ENCODE peak calls at places on chromosomes 11 and 22, in five cellular contexts. Q is HepG2, A is H1, I is K562, H is GM12878. K is an unnamed sample.

GRCh38 chr22:36510966-36511881 is 4.4 kb upstream of the FOXRED2 start:
- DNase-seq in Q (peak; percentile 54), A (no peak), I (peak; percentile 26), H (no peak), K (peak; percentile 62)

GRCh38 chr22:45009881-45010531 is at the start of gene PHF21B:
- DNase-seq in Q (no peak), A (no peak), I (peak; percentile 75), H (no peak), K (peak; percentile 97)

GRCh38 chr11:131724436-131724995 is 354.1 kb downstream of the NTM start:
- DNase-seq in Q (no peak), A (no peak), I (no peak), H (no peak), K (no peak)

GRCh38 chr11:121482231-121483129 is 29.7 kb upstream of the SORL1-AS1 start:
- DNase-seq in Q (no peak), A (no peak), I (no peak), H (peak; percentile 93), K (no peak)

GRCh38 chr11:14413307-14414072 is 54.5 kb upstream of the RRAS2 start:
- DNase-seq in Q (no peak), A (peak; percentile 43), I (peak; percentile 60), H (no peak), K (no peak)

GRCh38 chr11:64250875-64251721 is at the start of gene PLCB3:
- DNase-seq in Q (no peak), A (no peak), I (peak; percentile 84), H (no peak), K (peak; percentile 96)

GRCh38 chr11:36500315-36500721 is 9.8 kb downstream of the TRAF6 start:
- DNase-seq in Q (no peak), A (no peak), I (no peak), H (no peak), K (no peak)

GRCh38 chr11:19459240-19459639 is 218.5 kb upstream of the E2F8 start:
- DNase-seq in Q (no peak), A (no peak), I (no peak), H (no peak), K (no peak)

GRCh38 chr11:125977333-125977732 is 31.5 kb downstream of the VSIG10L2 start:
- DNase-seq in Q (no peak), A (no peak), I (no peak), H (no peak), K (no peak)

GRCh38 chr11:42066113-42066512 is 606.7 kb upstream of the LRRC4C start:
- DNase-seq in Q (no peak), A (no peak), I (no peak), H (no peak), K (no peak)

GRCh38 chr11:121512468-121513465 is 60.0 kb upstream of the SORL1-AS1 start:
- DNase-seq in Q (no peak), A (no peak), I (no peak), H (no peak), K (no peak)

GRCh38 chr11:36123353-36124220 is 165.6 kb downstream of the COMMD9 start:
- DNase-seq in Q (no peak), A (no peak), I (no peak), H (no peak), K (no peak)

GRCh38 chr11:122803306-122803705 is 35.0 kb upstream of the CRTAM start:
- DNase-seq in Q (no peak), A (no peak), I (no peak), H (no peak), K (no peak)

GRCh38 chr11:16893456-16894076 is 120.6 kb downstream of the PLEKHA7 start:
- DNase-seq in Q (no peak), A (no peak), I (no peak), H (no peak), K (no peak)

GRCh38 chr11:2912498-2912897 is 16.7 kb downstream of the PHLDA2 start:
- DNase-seq in Q (peak; percentile 69), A (no peak), I (peak; percentile 90), H (no peak), K (peak; percentile 67)

GRCh38 chr11:133946541-133947297 is 10.0 kb downstream of the IGSF9B start:
- DNase-seq in Q (no peak), A (no peak), I (no peak), H (no peak), K (peak; percentile 91)

GRCh38 chr11:98047647-98048046 is 973.1 kb upstream of the CNTN5 start:
- DNase-seq in Q (no peak), A (no peak), I (no peak), H (no peak), K (no peak)

GRCh38 chr11:118353084-118353710 is 6.2 kb upstream of the UBE4A start:
- DNase-seq in Q (no peak), A (no peak), I (no peak), H (no peak), K (peak; percentile 20)

GRCh38 chr11:118636569-118637290 is 29.3 kb downstream of the PHLDB1 start:
- DNase-seq in Q (no peak), A (no peak), I (no peak), H (no peak), K (no peak)

GRCh38 chr11:114160884-114161283 is 101.4 kb downstream of the ZBTB16 start:
- DNase-seq in Q (no peak), A (no peak), I (no peak), H (no peak), K (no peak)
- H3K9ac ChIP-seq in Q (no peak overlapping the region), A (no peak overlapping the region), I (peak overlapping the region; percentile 4), H (no peak overlapping the region), K (no peak overlapping the region)

DNA sequence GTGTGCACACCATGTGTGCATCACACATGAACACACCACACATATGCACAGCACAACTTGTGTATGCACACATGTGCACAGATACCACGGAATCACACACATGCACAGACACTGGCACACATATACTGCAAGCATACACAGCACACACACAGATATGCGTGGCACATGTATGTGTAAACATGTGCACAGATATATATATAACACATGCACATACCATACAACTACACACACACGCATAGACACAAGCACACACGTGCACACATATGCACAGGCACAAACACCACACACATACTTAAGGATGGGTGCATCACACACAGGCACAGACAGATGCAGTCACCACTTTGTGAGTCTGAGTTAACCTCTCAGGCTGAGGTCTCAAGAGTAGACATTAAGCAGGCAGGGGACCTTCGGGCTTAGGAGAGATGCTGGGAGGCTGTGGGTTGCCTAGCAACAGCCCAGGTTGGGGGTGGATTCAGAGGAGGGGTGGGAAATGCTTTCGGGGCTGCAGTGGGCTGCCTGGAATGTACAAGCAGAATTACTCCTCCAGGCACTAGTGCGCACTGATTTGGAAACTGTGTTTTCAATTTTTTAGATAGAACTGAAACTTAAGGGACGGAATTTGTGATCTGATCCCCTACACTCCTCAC is 83.0 kb downstream of the MYO18B start:
- DNase-seq in Q (no peak), A (no peak), I (no peak), H (no peak), K (peak; percentile 58)
- TF ChIP-seq EP300 in Q (no peak), A (no peak), I (no peak), H (no peak), K (no peak)

GRCh38 chr11:46102843-46103242 is 18.4 kb downstream of the PHF21A start:
- DNase-seq in Q (no peak), A (no peak), I (peak; percentile 21), H (no peak), K (no peak)

GRCh38 chr11:46105902-46106301 is 15.4 kb downstream of the PHF21A start:
- DNase-seq in Q (no peak), A (no peak), I (no peak), H (no peak), K (no peak)

GRCh38 chr11:46105134-46105628 is 16.1 kb downstream of the PHF21A start:
- DNase-seq in Q (no peak), A (no peak), I (no peak), H (no peak), K (peak; percentile 32)

GRCh38 chr11:46100670-46101069 is 20.6 kb downstream of the PHF21A start:
- DNase-seq in Q (no peak), A (no peak), I (no peak), H (peak; percentile 71), K (no peak)

GRCh38 chr11:46099973-46100335 is 21.3 kb downstream of the PHF21A start:
- DNase-seq in Q (no peak), A (no peak), I (no peak), H (no peak), K (no peak)
- H3K9ac ChIP-seq in Q (no peak overlapping the region), A (no peak overlapping the region), I (peak overlapping the region; percentile 47), H (peak overlapping the region; percentile 1), K (peak overlapping the region; percentile 35)

GRCh38 chr11:33700425-33701271 is at the start of gene C11orf91:
- DNase-seq in Q (peak; percentile 87), A (peak; percentile 82), I (peak; percentile 98), H (peak; percentile 59), K (peak; percentile 98)
- TF ChIP-seq EP300 in Q (no peak), A (no peak), I (no peak), H (no peak), K (no peak)

GRCh38 chr11:69079891-69080290 is 31.2 kb downstream of the TPCN2 start:
- DNase-seq in Q (no peak), A (no peak), I (no peak), H (no peak), K (no peak)
- H3K9ac ChIP-seq in Q (no peak overlapping the region), A (no peak overlapping the region), I (no peak overlapping the region), H (no peak overlapping the region), K (no peak overlapping the region)

DNA sequence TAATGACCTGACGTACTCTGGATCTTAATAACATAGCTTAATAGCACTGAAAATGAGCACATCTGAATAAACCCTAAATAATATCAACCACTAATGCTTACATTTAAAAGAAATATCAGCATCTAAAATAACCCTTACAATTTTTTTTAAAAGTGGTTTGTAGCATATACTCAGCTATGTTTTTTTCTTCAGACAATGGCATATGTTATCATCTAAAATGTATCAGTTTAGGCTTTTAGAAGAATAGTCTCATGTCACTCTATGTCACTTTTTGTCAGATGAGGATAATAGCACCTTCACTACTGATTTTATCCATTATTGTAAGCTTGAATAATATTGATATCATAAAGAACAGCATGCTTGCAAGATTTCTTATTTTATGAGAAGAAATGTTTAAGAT is 654.9 kb upstream of the ANO5 start:
- DNase-seq in Q (no peak), A (no peak), I (no peak), H (no peak), K (no peak)
- TF ChIP-seq EP300 in Q (no peak), A (no peak), I (no peak), H (no peak), K (no peak)

DNA sequence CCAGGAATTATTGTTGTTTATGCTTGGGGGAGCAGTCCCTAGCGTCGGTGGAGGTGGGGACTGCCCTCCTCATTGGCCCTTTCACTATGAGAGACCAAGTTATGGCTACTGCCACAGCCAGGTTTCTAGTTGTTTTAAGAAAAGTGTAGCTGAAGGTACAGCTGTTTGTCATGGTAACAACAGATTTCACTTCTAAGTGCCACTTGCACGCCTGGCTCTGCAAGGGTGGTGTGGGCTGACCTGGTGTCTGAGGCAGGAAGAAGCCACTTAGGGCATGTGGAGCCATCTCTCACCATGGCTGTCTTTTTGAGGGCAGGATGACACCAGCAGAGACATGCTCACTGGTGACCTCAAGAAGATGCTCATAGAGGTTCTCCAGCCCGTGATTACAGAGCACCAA is 46.3 kb upstream of the MPEG1 start:
- DNase-seq in Q (no peak), A (no peak), I (no peak), H (no peak), K (no peak)
- H3K9ac ChIP-seq in Q (no peak overlapping the region), A (no peak overlapping the region), I (no peak overlapping the region), H (no peak overlapping the region), K (no peak overlapping the region)

K was measured in SK-N-SH.